ENCODE peak calls at places on chromosome 19, in nine cellular contexts. Y is dermis blood vessel endothelial cell; C is NCI-H345; P is head of caudate nucleus; O is stimulated activated CD4-positive, alpha-beta T cell treated with anti-CD3 and anti-CD28 coated beads, TNF-alpha, amount 100 ng/mL, for 24 hours; H is ureter; I is breast epithelium; S is NCI-H446 treated with DMSO at 0.1 percent for 48 hours; K is cardiac fibroblast. R is an unnamed sample.

GRCh38 chr19:17576758-17577532 is 21.5 kb downstream of the COLGALT1 start:
- DNase-seq in H (no peak), P (no peak), O (peak; percentile 61), I (peak; percentile 62), S (no peak), C (no peak), Y (no peak), K (peak; percentile 55), R (no peak)

GRCh38 chr19:2462635-2463421 is 6.1 kb upstream of the LMNB2 start:
- DNase-seq in P (peak; percentile 79), S (peak; percentile 64), C (peak; percentile 86), Y (peak; percentile 99), I (peak; percentile 93), K (peak; percentile 98), H (peak; percentile 85), O (no peak), R (peak; percentile 35)

GRCh38 chr19:1468274-1469199 is 10.5 kb downstream of the C19orf25 start:
- DNase-seq in H (no peak), C (no peak), O (peak; percentile 54), K (no peak), S (no peak), I (no peak), P (no peak), Y (peak; percentile 41), R (no peak)

GRCh38 chr19:47587295-47587694 is 14.3 kb upstream of the ZNF541 start:
- DNase-seq in H (no peak), K (no peak), I (no peak), S (no peak), Y (peak; percentile 4), P (no peak), C (no peak), O (no peak), R (no peak)

GRCh38 chr19:45050036-45050435 is 11.2 kb downstream of the CLASRP start:
- DNase-seq in I (no peak), C (no peak), S (no peak), O (no peak), K (no peak), Y (no peak), H (no peak), P (no peak), R (no peak)

GRCh38 chr19:48671456-48671995 is 1.3 kb downstream of the NTN5 start:
- DNase-seq in O (no peak), K (no peak), H (no peak), Y (no peak), P (no peak), C (no peak), I (no peak), S (no peak), R (no peak)

GRCh38 chr19:2315818-2316353 is 7.9 kb upstream of the LINGO3 start:
- DNase-seq in S (no peak), H (no peak), C (no peak), O (no peak), I (no peak), Y (peak; percentile 79), P (peak; percentile 73), K (peak; percentile 74), R (peak; percentile 78)

GRCh38 chr19:17405250-17406038 is at the start of gene BST2:
- DNase-seq in S (no peak), K (peak; percentile 77), P (no peak), I (no peak), O (peak; percentile 57), H (peak; percentile 61), Y (peak; percentile 68), C (no peak), R (peak; percentile 80)

GRCh38 chr19:14085309-14085995 is at the start of gene C19orf67:
- DNase-seq in P (no peak), H (no peak), O (no peak), K (no peak), C (no peak), Y (no peak), I (no peak), S (no peak), R (no peak)

GRCh38 chr19:31270897-31271568 is 78.2 kb downstream of the TSHZ3 start:
- DNase-seq in I (no peak), H (no peak), C (no peak), K (peak; percentile 77), O (no peak), Y (no peak), P (no peak), S (no peak), R (no peak)

GRCh38 chr19:46913852-46914430 is 53.1 kb downstream of the ARHGAP35 start:
- DNase-seq in C (no peak), H (no peak), S (no peak), I (no peak), Y (peak; percentile 48), K (peak; percentile 39), P (no peak), O (no peak), R (no peak)

GRCh38 chr19:57165846-57166245 is 1.4 kb downstream of the DUXA start:
- DNase-seq in O (no peak), C (no peak), P (no peak), K (no peak), Y (no peak), I (no peak), H (no peak), S (no peak), R (no peak)

GRCh38 chr19:55305491-55305890 is 19.6 kb downstream of the TMEM150B start:
- DNase-seq in I (no peak), O (peak; percentile 43), Y (peak; percentile 61), P (no peak), C (peak; percentile 22), K (peak; percentile 27), S (no peak), H (no peak), R (no peak)

GRCh38 chr19:5436101-5436947 is 18.9 kb upstream of the ZNRF4 start:
- DNase-seq in S (peak; percentile 85), H (no peak), Y (peak; percentile 8), I (no peak), C (peak; percentile 84), K (peak; percentile 41), O (no peak), P (peak; percentile 33), R (peak; percentile 20)

GRCh38 chr19:29549105-29550070 is 23.6 kb downstream of the VSTM2B start:
- DNase-seq in H (no peak), P (no peak), O (no peak), Y (no peak), I (peak; percentile 37), K (no peak), S (no peak), C (no peak), R (no peak)

GRCh38 chr19:41409288-41409687 is 11.7 kb downstream of the BCKDHA start:
- DNase-seq in K (peak; percentile 48), Y (peak; percentile 60), P (no peak), C (no peak), H (peak; percentile 65), S (no peak), O (no peak), I (peak; percentile 65), R (no peak)

GRCh38 chr19:46718934-46719551 is 2.1 kb upstream of the PRKD2 start:
- DNase-seq in H (no peak), Y (no peak), I (no peak), P (no peak), C (no peak), S (no peak), O (no peak), K (no peak), R (no peak)

GRCh38 chr19:55526216-55527196 is 10.4 kb downstream of the SBK2 start:
- DNase-seq in C (peak; percentile 40), I (peak; percentile 78), S (peak; percentile 20), Y (peak; percentile 63), P (no peak), H (peak; percentile 71), O (no peak), K (peak; percentile 85), R (peak; percentile 13)

GRCh38 chr19:17304386-17305047 is 1.2 kb upstream of the MRPL34 start:
- DNase-seq in H (no peak), O (no peak), P (no peak), C (no peak), Y (no peak), S (no peak), K (no peak), I (no peak), R (no peak)

GRCh38 chr19:33883869-33884519 is 87.3 kb downstream of the KCTD15 start:
- DNase-seq in K (peak; percentile 29), I (peak; percentile 49), O (no peak), C (no peak), S (no peak), H (no peak), Y (peak; percentile 93), P (no peak), R (no peak)